ENCODE peak calls at places on chromosomes 11 and 22, in seven cellular contexts. T is astrocyte, Y is neural progenitor cell, S is HCT116, E is endothelial cell of umbilical vein, B is IMR-90, Q is fibroblast of lung. Z is an unnamed sample.

GRCh38 chr11:46339816-46340215 is 7.4 kb upstream of the DGKZ start:
- DNase-seq in T (no peak), Y (no peak), S (no peak), E (no peak), B (no peak), Q (no peak), Z (no peak)

GRCh38 chr22:47848384-47848920 is 1086.0 kb downstream of the TBC1D22A start:
- DNase-seq in T (no peak), Y (no peak), S (no peak), E (no peak), B (no peak), Q (no peak), Z (no peak)

GRCh38 chr22:28977481-28977971 is 84.1 kb downstream of the C22orf31 start:
- DNase-seq in T (peak; percentile 51), Y (no peak), S (peak; percentile 18), E (peak; percentile 48), B (no peak), Q (peak; percentile 55), Z (no peak)

GRCh38 chr11:73570415-73571114 is 27.3 kb downstream of the FAM168A start:
- DNase-seq in T (peak; percentile 75), Y (no peak), S (peak; percentile 8), E (peak; percentile 17), B (peak; percentile 72), Q (peak; percentile 84), Z (peak; percentile 87)

GRCh38 chr11:110217478-110217877 is 78.9 kb downstream of the RDX start:
- DNase-seq in T (no peak), Y (no peak), S (no peak), E (no peak), B (no peak), Q (no peak), Z (no peak)

GRCh38 chr22:37757663-37758062 is 50.1 kb upstream of the GCAT start:
- DNase-seq in T (no peak), Y (no peak), S (no peak), E (no peak), B (no peak), Q (no peak), Z (no peak)

GRCh38 chr11:48033918-48034341 is 53.6 kb downstream of the PTPRJ start:
- DNase-seq in T (no peak), Y (no peak), S (no peak), E (no peak), B (no peak), Q (no peak), Z (no peak)

GRCh38 chr11:36408476-36409136 is 101.5 kb downstream of the TRAF6 start:
- DNase-seq in T (no peak), Y (no peak), S (no peak), E (no peak), B (no peak), Q (no peak), Z (no peak)

GRCh38 chr11:65391007-65391406 is 4.6 kb downstream of the FRMD8 start:
- DNase-seq in T (peak; percentile 13), Y (peak; percentile 42), S (no peak), E (peak; percentile 32), B (peak; percentile 37), Q (peak; percentile 35), Z (no peak)

GRCh38 chr11:61555051-61555969 is 25.6 kb downstream of the SYT7 start:
- DNase-seq in T (no peak), Y (peak; percentile 88), S (no peak), E (no peak), B (no peak), Q (no peak), Z (peak; percentile 44)

GRCh38 chr11:32838505-32839274 is 9.0 kb downstream of the PRRG4 start:
- DNase-seq in T (no peak), Y (peak; percentile 26), S (no peak), E (no peak), B (no peak), Q (no peak), Z (peak; percentile 81)

GRCh38 chr22:37121887-37122591 is 12.5 kb upstream of the TMPRSS6 start:
- DNase-seq in T (peak; percentile 28), Y (no peak), S (no peak), E (peak; percentile 46), B (peak; percentile 37), Q (peak; percentile 50), Z (peak; percentile 56)

GRCh38 chr11:62195945-62196344 is 5.9 kb downstream of the SCGB1D1 start:
- DNase-seq in T (no peak), Y (peak; percentile 16), S (no peak), E (no peak), B (no peak), Q (no peak), Z (no peak)

GRCh38 chr11:59102259-59102765 is 4.7 kb upstream of the FAM111B start:
- DNase-seq in T (no peak), Y (peak; percentile 87), S (no peak), E (peak; percentile 46), B (peak; percentile 13), Q (peak; percentile 23), Z (peak; percentile 68)

DNA sequence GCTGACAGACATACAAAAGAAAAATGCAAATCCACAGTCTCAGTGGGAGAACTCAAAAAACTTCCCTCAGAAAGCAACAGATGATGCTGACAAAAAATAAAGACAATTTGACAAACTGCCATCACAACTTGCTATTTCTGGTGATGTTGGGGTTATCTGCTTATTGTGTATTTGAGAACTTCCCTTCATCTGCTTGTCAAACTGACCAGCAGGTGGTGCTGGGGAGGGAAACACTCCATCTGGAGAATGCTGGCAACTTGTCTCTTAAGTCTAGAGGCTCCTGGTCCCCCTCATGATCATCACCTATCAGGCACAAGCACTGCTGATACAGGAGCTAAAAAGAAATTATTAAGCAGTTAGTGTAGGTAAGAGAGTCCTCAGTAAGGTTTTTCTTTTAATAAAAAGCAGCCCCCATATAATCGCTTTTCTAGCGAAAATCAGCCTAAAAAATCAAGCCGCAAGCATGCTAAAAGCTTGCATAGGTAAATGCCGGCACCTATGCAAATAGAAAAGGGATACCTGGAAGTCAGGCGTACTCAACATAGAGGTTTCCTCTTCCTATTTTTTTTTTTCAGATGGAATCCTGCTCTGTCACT is 9.8 kb upstream of the FAM111B start:
- DNase-seq in T (peak; percentile 24), Y (peak; percentile 56), S (peak; percentile 48), E (peak; percentile 64), B (peak; percentile 62), Q (peak; percentile 42), Z (peak; percentile 75)
- TF ChIP-seq CTCF in T (peak; percentile 58), Y (peak; percentile 71), S (peak; percentile 65), E (peak; percentile 41), B (peak; percentile 69), Q (peak; percentile 78), Z (peak; percentile 72)

DNA sequence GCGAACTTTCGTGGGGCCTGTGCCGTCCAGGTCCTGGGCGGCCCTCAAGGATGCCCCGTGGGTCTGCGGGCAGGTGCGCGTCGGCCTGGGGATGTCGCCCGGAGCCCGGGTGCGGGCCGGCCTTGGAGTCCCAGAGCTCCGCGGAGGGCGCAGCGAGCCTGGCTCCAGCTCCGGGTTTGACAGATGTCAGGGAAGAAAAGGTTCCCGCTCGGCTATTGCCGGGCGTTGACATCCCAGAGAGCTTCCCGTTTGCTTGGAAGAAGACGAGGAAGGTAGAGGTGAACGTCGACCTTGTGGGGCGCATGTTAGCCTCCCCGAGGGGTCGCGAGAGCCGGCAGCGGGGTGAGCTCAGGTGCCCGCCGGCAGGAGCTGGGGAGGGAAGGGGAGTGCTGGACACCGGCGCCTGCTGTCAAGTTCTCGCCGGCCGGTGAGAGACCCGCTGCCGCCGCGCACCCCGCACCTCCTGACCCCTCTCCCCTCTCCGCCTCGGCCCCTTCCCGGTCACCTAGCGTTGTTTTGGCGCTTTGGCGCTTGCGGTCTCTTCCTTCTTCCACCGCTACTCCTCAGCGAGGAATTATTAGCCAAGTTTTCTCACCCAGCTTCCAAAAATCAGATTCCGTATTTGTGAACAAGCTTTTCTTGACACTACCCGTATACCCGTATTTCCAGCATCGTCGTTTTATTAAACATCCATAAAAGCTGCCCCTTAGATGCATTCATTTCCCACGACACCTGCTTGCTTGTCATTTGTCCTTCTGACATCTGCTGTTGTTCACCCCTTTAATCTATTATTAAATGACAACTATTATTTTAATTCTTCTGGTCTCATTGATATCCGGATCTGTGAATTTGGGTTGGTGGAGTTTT is 1.3 kb downstream of the BMAL1 start:
- DNase-seq in T (no peak), Y (peak; percentile 66), S (no peak), E (peak; percentile 11), B (no peak), Q (no peak), Z (no peak)
- H2AFZ ChIP-seq in T (no peak overlapping the region), Y (peak overlapping the region; percentile 71), S (no peak overlapping the region), E (peak overlapping the region; percentile 84), B (peak overlapping the region; percentile 83), Q (peak overlapping the region; percentile 45), Z (peak overlapping the region; percentile 85)

GRCh38 chr22:20495861-20496681 is 476 bp upstream of the KLHL22 start:
- DNase-seq in T (peak; percentile 78), Y (peak; percentile 95), S (peak; percentile 73), E (peak; percentile 91), B (peak; percentile 87), Q (peak; percentile 89), Z (peak; percentile 79)
- TF ChIP-seq CTCF in T (peak; percentile 65), Y (peak; percentile 96), S (peak; percentile 97), E (peak; percentile 91), B (peak; percentile 90), Q (peak; percentile 76), Z (peak; percentile 84)

GRCh38 chr22:33706100-33706499 is 214.2 kb downstream of the LARGE1 start:
- DNase-seq in T (no peak), Y (peak; percentile 33), S (no peak), E (no peak), B (no peak), Q (no peak), Z (no peak)

GRCh38 chr22:33715626-33716025 is 204.7 kb downstream of the LARGE1 start:
- DNase-seq in T (no peak), Y (no peak), S (no peak), E (no peak), B (no peak), Q (no peak), Z (no peak)

GRCh38 chr22:33707581-33707980 is 212.7 kb downstream of the LARGE1 start:
- DNase-seq in T (no peak), Y (no peak), S (no peak), E (no peak), B (no peak), Q (no peak), Z (no peak)

GRCh38 chr22:33715221-33715620 is 205.1 kb downstream of the LARGE1 start:
- DNase-seq in T (no peak), Y (no peak), S (no peak), E (no peak), B (no peak), Q (no peak), Z (no peak)

DNA sequence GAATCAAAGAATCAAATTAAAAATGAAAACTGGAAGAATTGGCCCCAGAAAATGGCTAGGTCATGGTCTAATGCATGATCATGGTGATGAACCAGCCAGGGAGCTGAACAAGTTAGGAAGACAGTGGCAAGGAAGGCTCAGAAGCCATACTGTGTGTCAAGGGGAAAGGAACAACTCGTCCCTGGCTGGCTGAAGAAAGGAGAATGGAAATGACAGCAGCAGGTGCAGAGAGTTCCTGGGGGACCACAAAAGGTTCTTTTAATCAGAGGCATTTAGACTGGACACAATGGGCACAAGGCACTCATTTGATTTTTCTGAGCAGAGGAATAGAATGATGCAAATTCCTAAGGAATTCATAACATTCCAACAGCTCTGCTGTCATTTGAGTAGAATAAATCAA is 209.9 kb downstream of the LARGE1 start:
- DNase-seq in T (no peak), Y (peak; percentile 46), S (no peak), E (no peak), B (no peak), Q (peak; percentile 5), Z (no peak)
- H2AFZ ChIP-seq in T (no peak overlapping the region), Y (no peak overlapping the region), S (no peak overlapping the region), E (no peak overlapping the region), B (no peak overlapping the region), Q (no peak overlapping the region), Z (no peak overlapping the region)

GRCh38 chr11:37657645-37658044 is 1059.6 kb upstream of the RAG2 start:
- DNase-seq in T (peak; percentile 20), Y (no peak), S (no peak), E (peak; percentile 45), B (peak; percentile 25), Q (peak; percentile 47), Z (peak; percentile 57)
- TF ChIP-seq CTCF in T (peak; percentile 50), Y (peak; percentile 45), S (no peak), E (peak; percentile 15), B (peak; percentile 56), Q (peak; percentile 45), Z (peak; percentile 65)

GRCh38 chr11:69148377-69148762 is 7.4 kb upstream of the SMIM38 start:
- DNase-seq in T (no peak), Y (no peak), S (no peak), E (no peak), B (no peak), Q (no peak), Z (no peak)
- H2AFZ ChIP-seq in T (no peak overlapping the region), Y (no peak overlapping the region), S (no peak overlapping the region), E (no peak overlapping the region), B (no peak overlapping the region), Q (no peak overlapping the region), Z (no peak overlapping the region)

Z was measured in PC-3.